ENCODE peak calls at places on chromosomes 11 and 22, in four cellular contexts. S is A549, R is NB4, V is breast epithelium. G is an unnamed sample.

GRCh38 chr11:102144357-102145342 is 34.4 kb downstream of the YAP1 start:
- DNase-seq in S (no peak), R (no peak), V (no peak), G (peak; percentile 2)

GRCh38 chr11:46492540-46492939 is 101.0 kb upstream of the CHRM4 start:
- DNase-seq in S (no peak), R (no peak), V (no peak), G (no peak)

GRCh38 chr22:17172172-17172833 is 13.2 kb upstream of the HDHD5 start:
- DNase-seq in S (no peak), R (no peak), V (no peak), G (no peak)

GRCh38 chr11:17171342-17171741 is 36.4 kb downstream of the PIK3C2A start:
- DNase-seq in S (no peak), R (no peak), V (no peak), G (no peak)

GRCh38 chr11:48116843-48117242 is 99.8 kb upstream of the OR4B1 start:
- DNase-seq in S (peak; percentile 38), R (peak; percentile 53), V (no peak), G (peak; percentile 27)

GRCh38 chr22:34414467-34415440 is 494.5 kb upstream of the LARGE1 start:
- DNase-seq in S (peak; percentile 66), R (peak; percentile 88), V (no peak), G (peak; percentile 51)

GRCh38 chr11:72711141-72711540 is 36.9 kb upstream of the PDE2A start:
- DNase-seq in S (no peak), R (no peak), V (no peak), G (no peak)

GRCh38 chr22:48155446-48155845 is 1393.0 kb downstream of the TBC1D22A start:
- DNase-seq in S (no peak), R (no peak), V (no peak), G (no peak)

GRCh38 chr11:125262194-125262824 is 97.8 kb downstream of the PKNOX2 start:
- DNase-seq in S (no peak), R (no peak), V (no peak), G (no peak)

GRCh38 chr22:37282385-37282677 is at the start of gene CYTH4:
- DNase-seq in S (no peak), R (peak; percentile 70), V (no peak), G (no peak)

GRCh38 chr11:17683378-17684161 is 35.8 kb upstream of the MYOD1 start:
- DNase-seq in S (peak; percentile 58), R (peak; percentile 40), V (no peak), G (no peak)

GRCh38 chr11:124762077-124762623 is at the start of gene ESAM:
- DNase-seq in S (peak; percentile 17), R (no peak), V (no peak), G (peak; percentile 72)

GRCh38 chr11:60914620-60915249 is 777 bp downstream of the TMEM109 start:
- DNase-seq in S (no peak), R (peak; percentile 70), V (no peak), G (peak; percentile 72)

GRCh38 chr11:45141631-45142030 is 4.8 kb upstream of the PRDM11 start:
- DNase-seq in S (no peak), R (no peak), V (no peak), G (no peak)

GRCh38 chr11:2449548-2450320 is 4.9 kb downstream of the KCNQ1 start:
- DNase-seq in S (no peak), R (no peak), V (no peak), G (no peak)

GRCh38 chr11:2451916-2452694 is 7.3 kb downstream of the KCNQ1 start:
- DNase-seq in S (no peak), R (no peak), V (no peak), G (no peak)

GRCh38 chr11:2450321-2451041 is 5.7 kb downstream of the KCNQ1 start:
- DNase-seq in S (no peak), R (no peak), V (no peak), G (no peak)

GRCh38 chr11:2451336-2451735 is 6.5 kb downstream of the KCNQ1 start:
- DNase-seq in S (no peak), R (no peak), V (no peak), G (no peak)

GRCh38 chr11:2453436-2453835 is 8.6 kb downstream of the KCNQ1 start:
- DNase-seq in S (no peak), R (no peak), V (no peak), G (no peak)
- TF ChIP-seq POLR2A in S (no peak), R (no peak), V (no peak), G (no peak)

GRCh38 chr11:13341028-13341427 is 63.4 kb downstream of the BMAL1 start:
- DNase-seq in S (no peak), R (peak; percentile 12), V (no peak), G (no peak)

GRCh38 chr11:13336246-13336873 is 58.8 kb downstream of the BMAL1 start:
- DNase-seq in S (peak; percentile 61), R (no peak), V (no peak), G (no peak)

GRCh38 chr11:13337986-13338436 is 60.4 kb downstream of the BMAL1 start:
- DNase-seq in S (peak; percentile 34), R (peak; percentile 16), V (no peak), G (no peak)

GRCh38 chr11:13339196-13340153 is 61.9 kb downstream of the BMAL1 start:
- DNase-seq in S (peak; percentile 89), R (peak; percentile 27), V (no peak), G (no peak)

GRCh38 chr11:13338437-13339069 is 61.0 kb downstream of the BMAL1 start:
- DNase-seq in S (peak; percentile 89), R (peak; percentile 32), V (no peak), G (peak; percentile 9)
- TF ChIP-seq POLR2A in S (no peak), R (no peak), V (no peak), G (no peak)

GRCh38 chr11:93738647-93739081 is 2.6 kb downstream of the TAF1D start:
- DNase-seq in S (no peak), R (peak; percentile 41), V (no peak), G (peak; percentile 5)

GRCh38 chr11:93741882-93742226 is 382 bp downstream of the C11orf54 start:
- DNase-seq in S (peak; percentile 75), R (no peak), V (peak; percentile 58), G (peak; percentile 78)

GRCh38 chr11:93740802-93741093 is 547 bp downstream of the TAF1D start:
- DNase-seq in S (peak; percentile 70), R (peak; percentile 84), V (no peak), G (peak; percentile 72)

GRCh38 chr11:93741094-93741881 is at the start of the genes C11orf54 and TAF1D:
- DNase-seq in S (peak; percentile 97), R (peak; percentile 99), V (peak; percentile 98), G (peak; percentile 99)

GRCh38 chr11:93740031-93740801 is 1.1 kb downstream of the TAF1D start:
- DNase-seq in S (peak; percentile 25), R (peak; percentile 69), V (no peak), G (peak; percentile 52)
- TF ChIP-seq POLR2A in S (no peak), R (peak; percentile 10), V (no peak), G (no peak)

DNA sequence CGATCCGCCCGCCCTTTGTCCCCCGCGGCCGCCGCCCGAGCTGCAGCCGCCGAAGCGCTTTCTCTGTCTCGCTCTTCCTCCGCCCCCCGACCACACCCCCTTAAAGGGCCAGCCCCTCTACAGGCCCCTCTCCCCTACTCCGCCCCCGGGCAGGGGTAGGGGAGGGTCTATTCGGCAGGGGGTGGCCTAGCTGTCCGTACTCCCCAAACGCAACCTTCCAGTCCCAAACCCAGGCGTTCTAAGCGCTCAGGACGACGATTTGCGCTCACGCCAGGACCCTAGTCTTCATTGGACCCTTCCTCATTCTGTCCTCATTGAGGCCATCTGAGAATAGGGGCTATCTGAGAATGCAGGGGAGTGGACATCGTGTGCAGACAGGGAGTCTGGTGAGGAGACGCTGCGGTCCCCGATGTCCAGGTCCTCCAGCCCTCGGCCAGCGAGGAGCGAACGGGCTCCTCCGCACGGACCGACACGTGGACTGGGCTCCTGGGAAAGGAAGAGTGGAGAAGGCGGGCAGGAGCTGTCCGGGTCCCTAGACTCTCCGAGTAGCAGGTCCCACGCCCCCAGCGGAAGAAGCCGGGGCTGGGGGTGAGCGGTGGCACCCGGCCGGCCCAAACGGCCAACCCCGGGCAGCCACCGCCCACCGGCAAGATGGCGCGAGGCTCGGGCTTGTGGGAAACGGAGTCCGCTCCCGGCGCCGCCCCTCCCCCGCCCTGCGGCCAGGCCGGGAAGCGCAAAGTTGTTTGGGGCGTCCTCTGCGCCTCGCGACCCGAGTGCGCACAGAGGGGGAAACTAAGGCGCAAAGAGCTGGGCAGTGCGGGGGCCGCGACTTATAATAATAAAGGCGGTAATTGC is at the start of gene PPP1R14B:
- DNase-seq in S (peak; percentile 89), R (peak; percentile 93), V (peak; percentile 85), G (peak; percentile 87)
- TF ChIP-seq POLR2A in S (peak; percentile 14), R (peak; percentile 50), V (no peak), G (peak; percentile 62)

DNA sequence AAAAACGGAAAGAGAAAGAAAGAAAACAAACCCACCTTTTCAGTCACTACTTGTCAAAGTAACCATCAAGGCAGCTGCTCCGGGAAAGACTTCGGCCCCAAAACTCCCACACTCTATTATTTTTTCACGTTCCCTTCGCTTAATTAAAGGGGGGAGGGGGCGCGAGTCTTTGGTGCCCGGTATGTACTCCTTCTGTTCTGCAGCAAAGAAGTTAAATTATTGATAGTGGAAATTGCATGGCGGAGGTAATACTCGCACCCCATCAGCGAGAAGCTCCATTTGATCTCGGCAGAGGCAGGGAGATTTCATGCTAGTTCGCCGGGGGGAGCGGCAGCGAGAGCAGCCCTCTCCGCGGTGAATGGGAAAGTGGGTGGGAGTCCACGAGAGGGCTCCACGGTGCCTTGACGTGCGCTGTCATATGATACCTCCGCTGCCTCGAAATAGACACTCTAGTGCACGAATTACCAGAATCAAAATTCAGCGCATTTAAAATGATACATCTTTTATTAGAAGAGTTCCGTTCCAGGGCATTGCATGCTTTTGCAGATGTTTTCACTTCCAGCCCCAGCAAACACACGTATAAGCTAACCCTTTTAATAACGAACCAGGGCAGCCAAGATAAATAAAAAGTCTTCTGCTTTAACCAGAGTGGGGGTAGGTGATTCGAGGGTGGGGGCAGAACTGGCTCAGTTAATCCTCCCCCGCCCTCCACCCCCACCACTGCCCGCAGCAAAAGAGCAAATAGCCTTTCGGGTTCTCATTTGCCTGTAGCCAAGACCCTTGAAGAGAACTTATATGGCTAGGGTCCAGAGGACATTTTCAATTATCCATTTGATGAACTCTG is 1.2 kb upstream of the BDNF start:
- DNase-seq in S (peak; percentile 59), R (peak; percentile 18), V (no peak), G (peak; percentile 9)
- TF ChIP-seq POLR2A in S (no peak), R (no peak), V (no peak), G (no peak)

GRCh38 chr11:65555693-65556231 is 2.4 kb downstream of the LTBP3 start:
- DNase-seq in S (peak; percentile 84), R (peak; percentile 69), V (no peak), G (no peak)
- TF ChIP-seq POLR2A in S (peak; percentile 11), R (no peak), V (no peak), G (no peak)

DNA sequence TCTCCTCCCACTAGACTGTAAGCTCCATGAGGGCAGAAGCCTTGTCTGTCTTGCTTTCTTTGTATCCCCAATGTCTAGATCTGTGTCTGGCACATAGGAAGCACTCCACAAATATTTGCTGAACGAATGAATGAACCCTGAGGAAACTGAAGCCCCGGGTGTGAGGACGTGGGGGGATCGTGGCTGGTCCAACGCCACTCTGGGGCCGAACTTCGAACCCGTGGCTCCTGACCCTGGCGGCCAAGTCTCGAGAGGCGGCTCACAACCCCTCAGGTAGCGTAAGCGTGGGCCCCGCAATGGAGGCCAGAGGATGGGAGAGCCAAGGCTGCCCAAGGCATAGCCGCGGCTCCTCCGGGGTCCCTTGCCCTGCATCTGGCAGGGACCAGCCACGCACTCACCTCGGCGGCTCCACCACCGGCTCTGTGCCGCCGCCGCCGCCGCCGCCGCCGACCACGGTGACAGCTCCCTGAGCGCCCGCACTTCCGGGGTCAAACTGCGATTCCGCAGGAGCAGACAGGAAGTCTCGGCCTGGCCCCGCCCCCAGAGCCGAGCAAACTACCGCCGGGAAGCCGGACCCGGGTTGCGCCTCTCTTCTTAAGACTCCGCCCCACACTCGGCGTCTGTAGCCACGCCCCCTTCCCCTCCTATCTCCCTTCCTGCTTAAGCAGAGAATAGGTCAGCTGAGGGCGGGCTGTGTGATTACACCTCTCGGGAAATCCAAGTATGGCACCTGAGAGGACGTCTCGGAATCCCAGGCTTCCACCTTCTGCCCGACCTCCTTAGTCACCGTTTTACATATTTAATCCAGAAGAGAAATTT is at the start of gene ASCC2:
- DNase-seq in S (peak; percentile 97), R (peak; percentile 98), V (peak; percentile 98), G (peak; percentile 99)
- TF ChIP-seq POLR2A in S (peak; percentile 45), R (peak; percentile 61), V (peak; percentile 40), G (peak; percentile 83)

G was measured in erythroblast.